ENCODE peak calls at places on chromosomes 16 and 17, in ten cellular contexts. One of them, this sample, is unnamed.

GRCh38 chr17:49908782-49909714 is 59.9 kb upstream of the DLX4 start:
- DNase-seq in SK-N-SH: no peak
- DNase-seq in PC-3: no peak
- DNase-seq in colonic mucosa: no peak
- DNase-seq in IMR-90: no peak
- DNase-seq in neuronal stem cell: no peak
- DNase-seq in fibroblast of lung: no peak
- DNase-seq in HCT116: no peak
- DNase-seq in kidney: no peak
- DNase-seq in H9: no peak
- DNase-seq in this sample: no peak

GRCh38 chr16:12323007-12323699 is 346.6 kb downstream of the SNX29 start:
- DNase-seq in SK-N-SH: no peak
- DNase-seq in PC-3: no peak
- DNase-seq in colonic mucosa: no peak
- DNase-seq in IMR-90: no peak
- DNase-seq in neuronal stem cell: no peak
- DNase-seq in fibroblast of lung: no peak
- DNase-seq in HCT116: no peak
- DNase-seq in kidney: no peak
- DNase-seq in H9: no peak
- DNase-seq in this sample: no peak

GRCh38 chr17:61415374-61416210 is 15.9 kb downstream of the TBX2 start:
- DNase-seq in SK-N-SH: no peak
- DNase-seq in PC-3: no peak
- DNase-seq in colonic mucosa: peak; percentile 16
- DNase-seq in IMR-90: peak; percentile 37
- DNase-seq in neuronal stem cell: no peak
- DNase-seq in fibroblast of lung: peak; percentile 40
- DNase-seq in HCT116: no peak
- DNase-seq in kidney: no peak
- DNase-seq in H9: no peak
- DNase-seq in this sample: no peak

GRCh38 chr16:52611817-52612673 is 65.1 kb upstream of the TOX3 start:
- DNase-seq in SK-N-SH: no peak
- DNase-seq in PC-3: peak; percentile 1
- DNase-seq in colonic mucosa: peak; percentile 80
- DNase-seq in IMR-90: no peak
- DNase-seq in neuronal stem cell: no peak
- DNase-seq in fibroblast of lung: no peak
- DNase-seq in HCT116: no peak
- DNase-seq in kidney: no peak
- DNase-seq in H9: no peak
- DNase-seq in this sample: no peak

GRCh38 chr17:40598928-40599627 is 33.8 kb upstream of the CCR7 start:
- DNase-seq in SK-N-SH: no peak
- DNase-seq in PC-3: no peak
- DNase-seq in colonic mucosa: no peak
- DNase-seq in IMR-90: peak; percentile 37
- DNase-seq in neuronal stem cell: no peak
- DNase-seq in fibroblast of lung: peak; percentile 69
- DNase-seq in HCT116: no peak
- DNase-seq in kidney: peak; percentile 82
- DNase-seq in H9: no peak
- DNase-seq in this sample: no peak

GRCh38 chr17:63621684-63622570 is at the start of gene MAP3K3:
- DNase-seq in SK-N-SH: peak; percentile 99
- DNase-seq in PC-3: peak; percentile 100
- DNase-seq in colonic mucosa: peak; percentile 99
- DNase-seq in IMR-90: peak; percentile 100
- DNase-seq in neuronal stem cell: peak; percentile 100
- DNase-seq in fibroblast of lung: peak; percentile 100
- DNase-seq in HCT116: peak; percentile 100
- DNase-seq in kidney: peak; percentile 100
- DNase-seq in H9: peak; percentile 100
- DNase-seq in this sample: peak; percentile 100

GRCh38 chr17:45676695-45677094 is 107.4 kb upstream of the CRHR1 start:
- DNase-seq in SK-N-SH: no peak
- DNase-seq in PC-3: no peak
- DNase-seq in colonic mucosa: no peak
- DNase-seq in IMR-90: no peak
- DNase-seq in neuronal stem cell: no peak
- DNase-seq in fibroblast of lung: no peak
- DNase-seq in HCT116: no peak
- DNase-seq in kidney: no peak
- DNase-seq in H9: no peak
- DNase-seq in this sample: no peak

GRCh38 chr17:41654134-41654907 is 29.9 kb upstream of the KRT17 start:
- DNase-seq in SK-N-SH: no peak
- DNase-seq in PC-3: peak; percentile 90
- DNase-seq in colonic mucosa: peak; percentile 94
- DNase-seq in IMR-90: no peak
- DNase-seq in neuronal stem cell: no peak
- DNase-seq in fibroblast of lung: no peak
- DNase-seq in HCT116: peak; percentile 69
- DNase-seq in kidney: peak; percentile 96
- DNase-seq in H9: no peak
- DNase-seq in this sample: peak; percentile 100

GRCh38 chr17:61335845-61336655 is 63.6 kb upstream of the TBX2 start:
- DNase-seq in SK-N-SH: peak; percentile 44
- DNase-seq in PC-3: peak; percentile 93
- DNase-seq in colonic mucosa: peak; percentile 38
- DNase-seq in IMR-90: peak; percentile 78
- DNase-seq in neuronal stem cell: no peak
- DNase-seq in fibroblast of lung: peak; percentile 90
- DNase-seq in HCT116: no peak
- DNase-seq in kidney: no peak
- DNase-seq in H9: no peak
- DNase-seq in this sample: no peak

GRCh38 chr17:12850996-12851395 is 61.7 kb downstream of the ARHGAP44 start:
- DNase-seq in SK-N-SH: no peak
- DNase-seq in PC-3: no peak
- DNase-seq in colonic mucosa: no peak
- DNase-seq in IMR-90: no peak
- DNase-seq in neuronal stem cell: no peak
- DNase-seq in fibroblast of lung: no peak
- DNase-seq in HCT116: no peak
- DNase-seq in kidney: no peak
- DNase-seq in H9: no peak
- DNase-seq in this sample: no peak

GRCh38 chr17:74954665-74955421 is 17.7 kb downstream of the HID1 start:
- DNase-seq in SK-N-SH: peak; percentile 87
- DNase-seq in PC-3: no peak
- DNase-seq in colonic mucosa: no peak
- DNase-seq in IMR-90: no peak
- DNase-seq in neuronal stem cell: no peak
- DNase-seq in fibroblast of lung: no peak
- DNase-seq in HCT116: no peak
- DNase-seq in kidney: no peak
- DNase-seq in H9: no peak
- DNase-seq in this sample: no peak

GRCh38 chr17:68602267-68602644 is 1.1 kb upstream of the FAM20A start:
- DNase-seq in SK-N-SH: no peak
- DNase-seq in PC-3: no peak
- DNase-seq in colonic mucosa: no peak
- DNase-seq in IMR-90: no peak
- DNase-seq in neuronal stem cell: no peak
- DNase-seq in fibroblast of lung: no peak
- DNase-seq in HCT116: no peak
- DNase-seq in kidney: no peak
- DNase-seq in H9: no peak
- DNase-seq in this sample: no peak

GRCh38 chr17:77869665-77870132 is 88.8 kb upstream of the TNRC6C start:
- DNase-seq in SK-N-SH: no peak
- DNase-seq in PC-3: no peak
- DNase-seq in colonic mucosa: no peak
- DNase-seq in IMR-90: no peak
- DNase-seq in neuronal stem cell: no peak
- DNase-seq in fibroblast of lung: no peak
- DNase-seq in HCT116: no peak
- DNase-seq in kidney: peak; percentile 71
- DNase-seq in H9: no peak
- DNase-seq in this sample: no peak

GRCh38 chr16:6335072-6335471 is 997.6 kb upstream of the RBFOX1 start:
- DNase-seq in SK-N-SH: peak; percentile 34
- DNase-seq in PC-3: peak; percentile 5
- DNase-seq in colonic mucosa: no peak
- DNase-seq in IMR-90: no peak
- DNase-seq in neuronal stem cell: peak; percentile 27
- DNase-seq in fibroblast of lung: no peak
- DNase-seq in HCT116: no peak
- DNase-seq in kidney: no peak
- DNase-seq in H9: peak; percentile 66
- DNase-seq in this sample: no peak

GRCh38 chr17:48595107-48595999 is 1.8 kb upstream of the HOXB5 start:
- DNase-seq in SK-N-SH: no peak
- DNase-seq in PC-3: no peak
- DNase-seq in colonic mucosa: no peak
- DNase-seq in IMR-90: peak; percentile 53
- DNase-seq in neuronal stem cell: no peak
- DNase-seq in fibroblast of lung: peak; percentile 41
- DNase-seq in HCT116: no peak
- DNase-seq in kidney: peak; percentile 57
- DNase-seq in H9: no peak
- DNase-seq in this sample: no peak
- H3K27ac ChIP-seq in SK-N-SH: no peak overlapping the region
- H3K27ac ChIP-seq in PC-3: no peak overlapping the region
- H3K27ac ChIP-seq in colonic mucosa: peak overlapping the region; percentile 40
- H3K27ac ChIP-seq in IMR-90: peak overlapping the region; percentile 99
- H3K27ac ChIP-seq in neuronal stem cell: no peak overlapping the region
- H3K27ac ChIP-seq in fibroblast of lung: peak overlapping the region; percentile 92
- H3K27ac ChIP-seq in HCT116: no peak overlapping the region
- H3K27ac ChIP-seq in kidney: peak overlapping the region; percentile 90
- H3K27ac ChIP-seq in H9: no peak overlapping the region
- H3K27ac ChIP-seq in this sample: no peak overlapping the region

GRCh38 chr16:77496934-77497333 is 62.1 kb upstream of the ADAMTS18 start:
- DNase-seq in SK-N-SH: no peak
- DNase-seq in PC-3: no peak
- DNase-seq in colonic mucosa: no peak
- DNase-seq in IMR-90: no peak
- DNase-seq in neuronal stem cell: no peak
- DNase-seq in fibroblast of lung: no peak
- DNase-seq in HCT116: no peak
- DNase-seq in kidney: no peak
- DNase-seq in H9: no peak
- DNase-seq in this sample: no peak
- H3K9ac ChIP-seq in SK-N-SH: no peak overlapping the region
- H3K9ac ChIP-seq in PC-3: no peak overlapping the region
- H3K9ac ChIP-seq in colonic mucosa: no peak overlapping the region
- H3K9ac ChIP-seq in IMR-90: no peak overlapping the region
- H3K9ac ChIP-seq in neuronal stem cell: no peak overlapping the region
- H3K9ac ChIP-seq in fibroblast of lung: no peak overlapping the region
- H3K9ac ChIP-seq in HCT116: no peak overlapping the region
- H3K9ac ChIP-seq in kidney: no peak overlapping the region
- H3K9ac ChIP-seq in H9: no peak overlapping the region
- H3K9ac ChIP-seq in this sample: no peak overlapping the region

GRCh38 chr16:842631-843560 is 42.4 kb upstream of the GNG13 start:
- DNase-seq in SK-N-SH: no peak
- DNase-seq in PC-3: no peak
- DNase-seq in colonic mucosa: no peak
- DNase-seq in IMR-90: no peak
- DNase-seq in neuronal stem cell: no peak
- DNase-seq in fibroblast of lung: no peak
- DNase-seq in HCT116: no peak
- DNase-seq in kidney: peak; percentile 71
- DNase-seq in H9: no peak
- DNase-seq in this sample: no peak
- H3K9me3 ChIP-seq in SK-N-SH: no peaks in the 10 kb centered on the region
- H3K9me3 ChIP-seq in PC-3: no peaks in the 10 kb centered on the region
- H3K9me3 ChIP-seq in colonic mucosa: no peaks in the 10 kb centered on the region
- H3K9me3 ChIP-seq in IMR-90: peaks cover 9% of the 10 kb centered on the region
- H3K9me3 ChIP-seq in neuronal stem cell: peaks cover 5% of the 10 kb centered on the region
- H3K9me3 ChIP-seq in fibroblast of lung: no peaks in the 10 kb centered on the region
- H3K9me3 ChIP-seq in HCT116: no peaks in the 10 kb centered on the region
- H3K9me3 ChIP-seq in kidney: no peaks in the 10 kb centered on the region
- H3K9me3 ChIP-seq in H9: no peaks in the 10 kb centered on the region
- H3K9me3 ChIP-seq in this sample: peaks cover 19% of the 10 kb centered on the region

GRCh38 chr17:57461082-57461481 is 204.8 kb downstream of the MSI2 start:
- DNase-seq in SK-N-SH: no peak
- DNase-seq in PC-3: no peak
- DNase-seq in colonic mucosa: no peak
- DNase-seq in IMR-90: peak; percentile 52
- DNase-seq in neuronal stem cell: no peak
- DNase-seq in fibroblast of lung: no peak
- DNase-seq in HCT116: no peak
- DNase-seq in kidney: no peak
- DNase-seq in H9: no peak
- DNase-seq in this sample: peak; percentile 63
- H3K27ac ChIP-seq in SK-N-SH: no peak overlapping the region
- H3K27ac ChIP-seq in PC-3: peak overlapping the region; percentile 88
- H3K27ac ChIP-seq in colonic mucosa: no peak overlapping the region
- H3K27ac ChIP-seq in IMR-90: no peak overlapping the region
- H3K27ac ChIP-seq in neuronal stem cell: no peak overlapping the region
- H3K27ac ChIP-seq in fibroblast of lung: no peak overlapping the region
- H3K27ac ChIP-seq in HCT116: no peak overlapping the region
- H3K27ac ChIP-seq in kidney: no peak overlapping the region
- H3K27ac ChIP-seq in H9: no peak overlapping the region
- H3K27ac ChIP-seq in this sample: no peak overlapping the region

This sample was measured in mammary epithelial cell.